ENCODE peak calls at places on chromosomes 13 and 19, in eight cellular contexts. One of them, this sample, is unnamed.

GRCh38 chr19:4722671-4723464 is 774 bp downstream of the DPP9 start:
- DNase-seq in activated T-helper 9 cell treated with anti-CD3 and anti-CD28 coated beads, Interleukin-2, amount 50 U/mL, for 16 hours: no peak
- DNase-seq in Right ventricle myocardium superior: peak
- DNase-seq in substantia nigra: no peak
- DNase-seq in heart left ventricle: no peak
- DNase-seq in left colon: peak
- DNase-seq in left ventricle myocardium superior: no peak
- DNase-seq in NCI-H1436: no peak
- DNase-seq in this sample: peak

GRCh38 chr13:35621989-35622388 is 145.5 kb upstream of the MAB21L1 start:
- DNase-seq in activated T-helper 9 cell treated with anti-CD3 and anti-CD28 coated beads, Interleukin-2, amount 50 U/mL, for 16 hours: no peak
- DNase-seq in Right ventricle myocardium superior: no peak
- DNase-seq in substantia nigra: no peak
- DNase-seq in heart left ventricle: no peak
- DNase-seq in left colon: no peak
- DNase-seq in left ventricle myocardium superior: no peak
- DNase-seq in NCI-H1436: no peak
- DNase-seq in this sample: no peak

GRCh38 chr13:73428137-73428536 is 369.3 kb downstream of the KLF5 start:
- DNase-seq in activated T-helper 9 cell treated with anti-CD3 and anti-CD28 coated beads, Interleukin-2, amount 50 U/mL, for 16 hours: no peak
- DNase-seq in Right ventricle myocardium superior: no peak
- DNase-seq in substantia nigra: no peak
- DNase-seq in heart left ventricle: no peak
- DNase-seq in left colon: no peak
- DNase-seq in left ventricle myocardium superior: no peak
- DNase-seq in NCI-H1436: no peak
- DNase-seq in this sample: peak

GRCh38 chr13:30107536-30108136 is 199.7 kb downstream of the KATNAL1 start:
- DNase-seq in activated T-helper 9 cell treated with anti-CD3 and anti-CD28 coated beads, Interleukin-2, amount 50 U/mL, for 16 hours: no peak
- DNase-seq in Right ventricle myocardium superior: no peak
- DNase-seq in substantia nigra: no peak
- DNase-seq in heart left ventricle: no peak
- DNase-seq in left colon: no peak
- DNase-seq in left ventricle myocardium superior: no peak
- DNase-seq in NCI-H1436: no peak
- DNase-seq in this sample: no peak

GRCh38 chr13:73201601-73202000 is 142.8 kb downstream of the KLF5 start:
- DNase-seq in activated T-helper 9 cell treated with anti-CD3 and anti-CD28 coated beads, Interleukin-2, amount 50 U/mL, for 16 hours: no peak
- DNase-seq in Right ventricle myocardium superior: no peak
- DNase-seq in substantia nigra: no peak
- DNase-seq in heart left ventricle: no peak
- DNase-seq in left colon: no peak
- DNase-seq in left ventricle myocardium superior: no peak
- DNase-seq in NCI-H1436: no peak
- DNase-seq in this sample: no peak

GRCh38 chr19:19113040-19113541 is 25.2 kb downstream of the TMEM161A start:
- DNase-seq in activated T-helper 9 cell treated with anti-CD3 and anti-CD28 coated beads, Interleukin-2, amount 50 U/mL, for 16 hours: no peak
- DNase-seq in Right ventricle myocardium superior: no peak
- DNase-seq in substantia nigra: no peak
- DNase-seq in heart left ventricle: no peak
- DNase-seq in left colon: no peak
- DNase-seq in left ventricle myocardium superior: no peak
- DNase-seq in NCI-H1436: no peak
- DNase-seq in this sample: peak

GRCh38 chr13:49444517-49445395 is 682 bp downstream of the SETDB2 start:
- DNase-seq in activated T-helper 9 cell treated with anti-CD3 and anti-CD28 coated beads, Interleukin-2, amount 50 U/mL, for 16 hours: no peak
- DNase-seq in Right ventricle myocardium superior: no peak
- DNase-seq in substantia nigra: no peak
- DNase-seq in heart left ventricle: no peak
- DNase-seq in left colon: peak
- DNase-seq in left ventricle myocardium superior: no peak
- DNase-seq in NCI-H1436: no peak
- DNase-seq in this sample: peak

GRCh38 chr19:5137114-5137513 is 168.2 kb downstream of the KDM4B start:
- DNase-seq in activated T-helper 9 cell treated with anti-CD3 and anti-CD28 coated beads, Interleukin-2, amount 50 U/mL, for 16 hours: no peak
- DNase-seq in Right ventricle myocardium superior: no peak
- DNase-seq in substantia nigra: no peak
- DNase-seq in heart left ventricle: no peak
- DNase-seq in left colon: no peak
- DNase-seq in left ventricle myocardium superior: no peak
- DNase-seq in NCI-H1436: no peak
- DNase-seq in this sample: no peak

GRCh38 chr19:8609210-8610040 is 1.1 kb downstream of the ADAMTS10 start:
- DNase-seq in activated T-helper 9 cell treated with anti-CD3 and anti-CD28 coated beads, Interleukin-2, amount 50 U/mL, for 16 hours: no peak
- DNase-seq in Right ventricle myocardium superior: peak
- DNase-seq in substantia nigra: peak
- DNase-seq in heart left ventricle: peak
- DNase-seq in left colon: peak
- DNase-seq in left ventricle myocardium superior: peak
- DNase-seq in NCI-H1436: no peak
- DNase-seq in this sample: peak

This sample was measured in fibroblast of gingiva.